ENCODE peak calls at places on chromosomes 4 and X, in five cellular contexts. F is KBM-7, Q is left kidney, Y is NCI-H774, G is hippocampal formation. P is an unnamed sample.

GRCh38 chr4:100555791-100556190 is 38.0 kb upstream of the EMCN start:
- DNase-seq in F (no peak), Q (peak), Y (no peak), G (no peak), P (no peak)

GRCh38 chr4:170853422-170854021 is 763.8 kb upstream of the AADAT start:
- DNase-seq in F (peak), Q (peak), Y (no peak), G (no peak), P (peak)

GRCh38 chr4:159010563-159011260 is 92.2 kb upstream of the RAPGEF2 start:
- DNase-seq in F (no peak), Q (peak), Y (peak), G (peak), P (no peak)

GRCh38 chr4:152014280-152014679 is 253.5 kb upstream of the GATB start:
- DNase-seq in F (no peak), Q (no peak), Y (no peak), G (no peak), P (no peak)

GRCh38 chrX:154717824-154718223 is 33.1 kb downstream of the GAB3 start:
- DNase-seq in F (peak), Q (peak), Y (no peak), G (no peak), P (no peak)

GRCh38 chr4:36638273-36638811 is 356.9 kb downstream of the DTHD1 start:
- DNase-seq in F (no peak), Q (no peak), Y (no peak), G (no peak), P (no peak)

GRCh38 chr4:121936101-121936500 is 15.8 kb downstream of the TRPC3 start:
- DNase-seq in F (no peak), Q (no peak), Y (no peak), G (no peak), P (no peak)

GRCh38 chr4:147984065-147984777 is 252.3 kb downstream of the ARHGAP10 start:
- DNase-seq in F (peak), Q (peak), Y (no peak), G (peak), P (peak)

GRCh38 chr4:98728433-98728832 is 70.0 kb upstream of the TSPAN5 start:
- DNase-seq in F (peak), Q (peak), Y (no peak), G (peak), P (no peak)

GRCh38 chr4:52633846-52634245 is 25.3 kb downstream of the USP46 start:
- DNase-seq in F (no peak), Q (no peak), Y (no peak), G (no peak), P (no peak)

GRCh38 chr4:89024051-89024675 is 32.8 kb downstream of the FAM13A start:
- DNase-seq in F (peak), Q (peak), Y (peak), G (peak), P (peak)

GRCh38 chr4:151865327-151865726 is 104.5 kb upstream of the GATB start:
- DNase-seq in F (peak), Q (no peak), Y (no peak), G (peak), P (no peak)

GRCh38 chr4:80173841-80174240 is 23.5 kb upstream of the PRDM8 start:
- DNase-seq in F (no peak), Q (no peak), Y (no peak), G (no peak), P (no peak)

GRCh38 chrX:88613338-88613737 is 133.7 kb upstream of the CPXCR1 start:
- DNase-seq in F (peak), Q (peak), Y (peak), G (peak), P (peak)

GRCh38 chr4:142248946-142249345 is 597.2 kb downstream of the INPP4B start:
- DNase-seq in F (no peak), Q (no peak), Y (no peak), G (no peak), P (no peak)

GRCh38 chr4:76365636-76366035 is 55.3 kb downstream of the CCDC158 start:
- DNase-seq in F (no peak), Q (no peak), Y (no peak), G (no peak), P (no peak)

GRCh38 chr4:141102367-141102766 is 30.9 kb downstream of the RNF150 start:
- DNase-seq in F (no peak), Q (no peak), Y (no peak), G (no peak), P (no peak)

GRCh38 chr4:43330288-43330687 is 437.8 kb downstream of the GRXCR1 start:
- DNase-seq in F (no peak), Q (no peak), Y (no peak), G (no peak), P (no peak)

GRCh38 chr4:99763635-99764101 is 53.0 kb upstream of the DAPP1 start:
- DNase-seq in F (no peak), Q (no peak), Y (no peak), G (peak), P (no peak)

GRCh38 chrX:150486011-150486410 is 82.4 kb upstream of the MTM1 start:
- DNase-seq in F (peak), Q (peak), Y (no peak), G (peak), P (no peak)

GRCh38 chr4:189202869-189203271 is 737.8 kb upstream of the FRG1 start:
- DNase-seq in F (peak), Q (peak), Y (no peak), G (no peak), P (no peak)

GRCh38 chrX:8191022-8191421 is 20.0 kb upstream of the VCX2 start:
- DNase-seq in F (no peak), Q (peak), Y (no peak), G (no peak), P (no peak)

GRCh38 chrX:72532371-72532770 is 40.3 kb downstream of the HDAC8 start:
- DNase-seq in F (no peak), Q (no peak), Y (no peak), G (no peak), P (no peak)

GRCh38 chr4:7055990-7056325 is 11.9 kb downstream of the GRPEL1 start:
- DNase-seq in F (no peak), Q (no peak), Y (no peak), G (no peak), P (no peak)

GRCh38 chr4:131644619-131645018 is 1504.5 kb upstream of the PCDH10 start:
- DNase-seq in F (no peak), Q (peak), Y (no peak), G (no peak), P (peak)

GRCh38 chr4:86443495-86443894 is 83.6 kb upstream of the MAPK10 start:
- DNase-seq in F (peak), Q (no peak), Y (no peak), G (no peak), P (no peak)

GRCh38 chrX:45172890-45173289 is 27.8 kb downstream of the DIPK2B start:
- DNase-seq in F (peak), Q (no peak), Y (no peak), G (no peak), P (no peak)

GRCh38 chr4:142353149-142353738 is 492.9 kb downstream of the INPP4B start:
- DNase-seq in F (peak), Q (peak), Y (no peak), G (peak), P (peak)

GRCh38 chr4:99087887-99088484 is 602 bp downstream of the ADH5 start:
- DNase-seq in F (peak), Q (peak), Y (no peak), G (peak), P (peak)

GRCh38 chrX:104310084-104310483 is 55.4 kb upstream of the ESX1 start:
- DNase-seq in F (peak), Q (peak), Y (no peak), G (peak), P (no peak)

GRCh38 chr4:3302786-3303444 is 10.1 kb downstream of the RGS12 start:
- DNase-seq in F (peak), Q (no peak), Y (no peak), G (no peak), P (no peak)

GRCh38 chrX:31969714-31970113 is 897.9 kb upstream of the FTHL17 start:
- DNase-seq in F (no peak), Q (peak), Y (no peak), G (no peak), P (no peak)

GRCh38 chr4:139988863-139989765 is 164.9 kb downstream of the MAML3 start:
- DNase-seq in F (no peak), Q (peak), Y (no peak), G (no peak), P (no peak)